ENCODE peak calls at places on chromosomes 5 and 9, in four cellular contexts. L, X, R and J are unnamed samples.

GRCh38 chr9:106174331-106174730 is 480.0 kb downstream of the TMEM38B start:
- DNase-seq in R (no peak), X (no peak), L (no peak), J (no peak)

GRCh38 chr5:69492391-69493234 is at the start of gene OCLN:
- DNase-seq in R (no peak), L (peak; percentile 74), X (peak; percentile 27), J (peak; percentile 77)

GRCh38 chr5:111535879-111536549 is 23.7 kb upstream of the STARD4 start:
- DNase-seq in L (no peak), X (no peak), R (no peak), J (no peak)

GRCh38 chr5:83972909-83973308 is 252.3 kb upstream of the HAPLN1 start:
- DNase-seq in X (no peak), L (no peak), R (no peak), J (no peak)

GRCh38 chr5:170591055-170591454 is 87.2 kb downstream of the KCNIP1 start:
- DNase-seq in L (no peak), R (no peak), X (no peak), J (no peak)

GRCh38 chr5:54909911-54910870 is 75.2 kb downstream of the ESM1 start:
- DNase-seq in L (no peak), X (no peak), R (no peak), J (no peak)

GRCh38 chr5:40681351-40682311 is 1.9 kb downstream of the PTGER4 start:
- DNase-seq in X (peak; percentile 41), R (no peak), L (no peak), J (peak; percentile 81)

GRCh38 chr9:134536101-134536900 is 105.3 kb upstream of the COL5A1 start:
- DNase-seq in L (no peak), R (no peak), X (no peak), J (no peak)

GRCh38 chr5:172602712-172603289 is 38.3 kb upstream of the NEURL1B start:
- DNase-seq in L (no peak), X (peak; percentile 51), R (no peak), J (no peak)

GRCh38 chr9:127586096-127586495 is 26.0 kb upstream of the STXBP1 start:
- DNase-seq in R (no peak), L (no peak), X (no peak), J (no peak)

GRCh38 chr5:165630211-165630866 is 2124.9 kb downstream of the MAT2B start:
- DNase-seq in X (peak; percentile 29), R (no peak), L (peak; percentile 31), J (no peak)

GRCh38 chr9:69671291-69671903 is 774 bp downstream of the APBA1 start:
- DNase-seq in X (no peak), L (no peak), R (no peak), J (peak; percentile 58)

GRCh38 chr5:107739661-107740060 is 68.9 kb upstream of the EFNA5 start:
- DNase-seq in R (no peak), L (no peak), X (no peak), J (no peak)

GRCh38 chr9:105359899-105360298 is 87.9 kb upstream of the FSD1L start:
- DNase-seq in R (no peak), X (no peak), L (no peak), J (no peak)

GRCh38 chr9:75452512-75452911 is 364.2 kb downstream of the OSTF1 start:
- DNase-seq in X (no peak), R (no peak), L (no peak), J (no peak)

GRCh38 chr9:111178361-111179043 is 140.2 kb upstream of the LPAR1 start:
- DNase-seq in X (no peak), R (no peak), L (no peak), J (no peak)

GRCh38 chr9:17003576-17004240 is 131.1 kb upstream of the CNTLN start:
- DNase-seq in R (no peak), X (no peak), L (no peak), J (no peak)

GRCh38 chr9:116232425-116233159 is 79.0 kb downstream of the PAPPA start:
- DNase-seq in R (no peak), X (no peak), L (no peak), J (no peak)

GRCh38 chr5:135437796-135438560 is 9.2 kb downstream of the DCANP1 start:
- DNase-seq in X (peak; percentile 80), L (no peak), R (peak; percentile 93), J (no peak)

GRCh38 chr5:56910123-56910951 is 941 bp downstream of the SETD9 start:
- DNase-seq in X (peak; percentile 46), R (no peak), L (no peak), J (peak; percentile 77)

GRCh38 chr5:143826909-143827514 is 15.1 kb downstream of the HMHB1 start:
- DNase-seq in R (no peak), L (no peak), X (no peak), J (no peak)

GRCh38 chr9:135166566-135166965 is 79.1 kb downstream of the OLFM1 start:
- DNase-seq in R (no peak), L (no peak), X (no peak), J (no peak)

GRCh38 chr5:14142856-14143508 is at the start of gene TRIO:
- DNase-seq in L (peak; percentile 85), X (peak; percentile 90), R (peak; percentile 85), J (peak; percentile 93)

GRCh38 chr5:115986358-115986757 is 24.1 kb downstream of the LVRN start:
- DNase-seq in X (no peak), L (no peak), R (no peak), J (no peak)

GRCh38 chr9:108933231-108933630 is 693 bp downstream of the ELP1 start:
- DNase-seq in R (no peak), L (no peak), X (no peak), J (no peak)

GRCh38 chr5:134153657-134154056 is 23.1 kb downstream of the SKP1 start:
- DNase-seq in R (no peak), L (no peak), X (no peak), J (no peak)

GRCh38 chr9:19184144-19184917 is 46.2 kb upstream of the DENND4C start:
- DNase-seq in L (no peak), X (peak; percentile 80), R (peak; percentile 75), J (peak; percentile 93)

GRCh38 chr9:14346826-14347407 is 33.0 kb upstream of the NFIB start:
- DNase-seq in R (no peak), X (peak; percentile 48), L (no peak), J (no peak)

GRCh38 chr9:134175291-134175807 is 11.0 kb upstream of the RNU6ATAC start:
- DNase-seq in R (no peak), L (peak; percentile 27), X (no peak), J (no peak)

GRCh38 chr9:124708070-124708469 is 63.0 kb downstream of the NR6A1 start:
- DNase-seq in L (no peak), X (no peak), R (no peak), J (no peak)

DNA sequence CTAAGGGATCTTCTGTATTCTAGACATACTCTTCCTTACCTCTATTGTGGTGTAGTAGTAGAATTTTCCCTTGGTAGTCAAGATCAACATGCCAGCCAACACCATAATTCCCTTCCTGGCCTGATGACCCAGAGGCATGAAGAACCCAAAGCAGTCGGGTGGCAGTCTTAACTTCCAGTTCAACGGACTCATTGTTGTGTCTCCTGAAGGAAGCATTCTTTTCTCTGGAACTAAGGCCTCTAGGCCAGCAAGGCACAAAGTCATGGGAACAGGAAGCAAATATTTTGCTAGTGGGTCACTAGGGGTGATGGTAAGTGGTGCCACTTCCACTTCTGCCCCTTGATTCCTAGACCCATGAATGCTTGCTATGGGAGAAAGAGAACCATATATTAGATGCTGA is 55.2 kb upstream of the DAPK1 start:
- DNase-seq in X (no peak), L (no peak), R (no peak), J (no peak)
- TF ChIP-seq POLR2A in X (no peak), L (no peak), R (no peak), J (no peak)

DNA sequence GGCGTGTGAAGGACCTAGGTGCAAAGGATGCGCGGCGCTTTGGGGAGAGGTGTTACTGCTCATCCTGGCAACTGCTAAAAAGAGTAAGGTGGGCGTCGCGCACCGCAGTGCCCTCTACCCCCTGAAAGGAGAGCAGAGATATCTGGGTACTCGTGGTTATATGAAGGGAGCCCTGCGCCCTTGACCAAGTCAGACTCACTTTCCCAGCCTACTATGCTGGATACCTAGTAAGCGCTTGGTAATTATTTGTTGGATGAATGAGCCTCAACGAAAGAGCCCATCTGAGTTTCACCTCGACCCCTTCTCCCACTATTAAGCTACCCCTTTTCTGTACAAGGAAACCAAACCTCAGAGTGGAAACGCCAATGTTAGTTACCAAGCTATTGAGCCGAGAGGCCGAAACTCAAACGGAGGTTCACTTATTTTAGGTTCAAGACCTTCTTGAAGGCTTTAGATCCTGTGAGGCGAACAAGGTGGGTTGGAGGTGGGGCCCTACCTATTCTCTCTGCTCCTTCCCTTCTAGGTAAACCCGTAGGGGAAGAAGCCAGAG is 8.0 kb downstream of the LHX6 start:
- DNase-seq in L (no peak), R (no peak), X (no peak), J (no peak)
- H3K27ac ChIP-seq in L (no peak overlapping the region), R (no peak overlapping the region), X (no peak overlapping the region), J (no peak overlapping the region)

GRCh38 chr5:176416123-176416924 is at the start of gene CLTB:
- DNase-seq in R (peak; percentile 83), L (peak; percentile 70), X (peak; percentile 92), J (peak; percentile 90)
- TF ChIP-seq POLR2A in R (peak; percentile 96), L (no peak), X (peak; percentile 93), J (peak; percentile 32)

GRCh38 chr9:130239363-130239695 is 26.2 kb upstream of the HMCN2 start:
- DNase-seq in R (no peak), L (no peak), X (no peak), J (no peak)

GRCh38 chr9:130236436-130236985 is 29.0 kb upstream of the HMCN2 start:
- DNase-seq in R (no peak), X (no peak), L (no peak), J (no peak)

GRCh38 chr9:130239741-130240241 is 25.8 kb upstream of the HMCN2 start:
- DNase-seq in X (no peak), R (no peak), L (no peak), J (no peak)

GRCh38 chr9:130237071-130237470 is 28.5 kb upstream of the HMCN2 start:
- DNase-seq in L (no peak), X (no peak), R (no peak), J (no peak)

GRCh38 chr9:130237763-130238524 is 27.6 kb upstream of the HMCN2 start:
- DNase-seq in R (no peak), X (no peak), L (no peak), J (no peak)
- H3K27ac ChIP-seq in R (no peak overlapping the region), X (no peak overlapping the region), L (peak overlapping the region; percentile 26), J (no peak overlapping the region)

DNA sequence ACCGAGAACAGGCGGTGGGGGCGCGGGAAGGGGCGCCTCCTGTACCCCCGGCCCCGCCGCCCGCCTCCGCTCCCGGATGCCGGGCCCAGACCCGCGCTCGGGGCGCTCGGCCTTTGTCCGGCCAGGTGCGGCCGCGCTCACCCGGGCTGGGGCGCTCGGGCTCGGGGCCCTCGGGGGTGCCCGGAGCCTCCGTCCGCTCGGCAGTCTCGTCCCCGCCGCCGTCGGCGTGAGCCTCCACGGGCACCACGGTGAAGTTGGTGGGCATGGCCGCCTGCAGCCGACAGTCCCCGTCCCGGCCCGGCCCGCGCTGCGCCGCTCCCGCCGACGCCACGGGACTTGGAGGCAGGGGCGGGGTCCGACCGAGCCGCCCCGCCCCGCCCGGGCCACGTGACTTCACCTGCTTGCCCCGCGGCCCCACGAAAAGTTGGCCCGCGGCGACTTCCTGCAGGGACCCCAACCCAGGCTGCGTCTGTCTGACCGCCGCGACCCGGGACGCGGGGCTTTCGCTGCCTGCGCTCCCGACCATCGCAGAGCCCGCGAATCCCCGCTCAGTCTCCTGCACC is at the start of gene SLC12A7:
- DNase-seq in R (no peak), L (no peak), X (peak; percentile 73), J (no peak)
- TF ChIP-seq POLR2A in R (peak; percentile 72), L (no peak), X (peak; percentile 96), J (peak; percentile 26)

GRCh38 chr5:139984816-139985215 is 58.3 kb downstream of the NRG2 start:
- DNase-seq in R (no peak), L (no peak), X (no peak), J (no peak)
- H3K27ac ChIP-seq in R (no peak overlapping the region), L (no peak overlapping the region), X (no peak overlapping the region), J (no peak overlapping the region)